ENCODE peak calls at places on chromosome 14, in five cellular contexts. One of them, this sample, is unnamed.

GRCh38 chr14:43056106-43056505 is 1449.4 kb downstream of the LRFN5 start:
- DNase-seq in GM10248: no peak
- DNase-seq in pancreas: no peak
- DNase-seq in dorsolateral prefrontal cortex: no peak
- DNase-seq in astrocyte of the spinal cord: no peak
- DNase-seq in this sample: no peak

GRCh38 chr14:88599761-88600439 is 37.1 kb downstream of the ZC3H14 start:
- DNase-seq in astrocyte of the spinal cord: no peak
- DNase-seq in dorsolateral prefrontal cortex: no peak
- DNase-seq in pancreas: no peak
- DNase-seq in GM10248: peak
- DNase-seq in this sample: no peak

GRCh38 chr14:99670361-99671229 is 13.5 kb upstream of the CYP46A1 start:
- DNase-seq in dorsolateral prefrontal cortex: no peak
- DNase-seq in GM10248: no peak
- DNase-seq in astrocyte of the spinal cord: no peak
- DNase-seq in pancreas: no peak
- DNase-seq in this sample: no peak

GRCh38 chr14:72884386-72884785 is 9.5 kb downstream of the DPF3 start:
- DNase-seq in dorsolateral prefrontal cortex: no peak
- DNase-seq in GM10248: no peak
- DNase-seq in pancreas: no peak
- DNase-seq in astrocyte of the spinal cord: no peak
- DNase-seq in this sample: no peak

GRCh38 chr14:82642425-82642824 is 1108.8 kb upstream of the SEL1L start:
- DNase-seq in pancreas: peak
- DNase-seq in astrocyte of the spinal cord: peak
- DNase-seq in dorsolateral prefrontal cortex: no peak
- DNase-seq in GM10248: peak
- DNase-seq in this sample: peak

GRCh38 chr14:100336618-100337530 is 13.7 kb downstream of the SLC25A47 start:
- DNase-seq in astrocyte of the spinal cord: no peak
- DNase-seq in dorsolateral prefrontal cortex: peak
- DNase-seq in pancreas: no peak
- DNase-seq in GM10248: peak
- DNase-seq in this sample: no peak

GRCh38 chr14:77032854-77033621 is 4.5 kb upstream of the IRF2BPL start:
- DNase-seq in astrocyte of the spinal cord: peak
- DNase-seq in pancreas: peak
- DNase-seq in GM10248: peak
- DNase-seq in dorsolateral prefrontal cortex: peak
- DNase-seq in this sample: peak

GRCh38 chr14:32559048-32559447 is 229.9 kb downstream of the AKAP6 start:
- DNase-seq in dorsolateral prefrontal cortex: no peak
- DNase-seq in astrocyte of the spinal cord: peak
- DNase-seq in pancreas: no peak
- DNase-seq in GM10248: no peak
- DNase-seq in this sample: no peak

GRCh38 chr14:100728962-100729361 is 2.3 kb downstream of the DLK1 start:
- DNase-seq in dorsolateral prefrontal cortex: no peak
- DNase-seq in astrocyte of the spinal cord: no peak
- DNase-seq in pancreas: no peak
- DNase-seq in GM10248: no peak
- DNase-seq in this sample: no peak

GRCh38 chr14:90599748-90600507 is 203.1 kb downstream of the CALM1 start:
- DNase-seq in dorsolateral prefrontal cortex: no peak
- DNase-seq in astrocyte of the spinal cord: peak
- DNase-seq in pancreas: no peak
- DNase-seq in GM10248: no peak
- DNase-seq in this sample: no peak

GRCh38 chr14:94041551-94042346 is 15.6 kb downstream of the OTUB2 start:
- DNase-seq in pancreas: no peak
- DNase-seq in astrocyte of the spinal cord: peak
- DNase-seq in GM10248: no peak
- DNase-seq in dorsolateral prefrontal cortex: no peak
- DNase-seq in this sample: no peak

GRCh38 chr14:72907886-72908285 is 14.0 kb upstream of the DPF3 start:
- DNase-seq in dorsolateral prefrontal cortex: no peak
- DNase-seq in GM10248: no peak
- DNase-seq in pancreas: no peak
- DNase-seq in astrocyte of the spinal cord: peak
- DNase-seq in this sample: no peak

GRCh38 chr14:102164964-102165363 is 25.3 kb downstream of the WDR20 start:
- DNase-seq in GM10248: no peak
- DNase-seq in pancreas: no peak
- DNase-seq in dorsolateral prefrontal cortex: no peak
- DNase-seq in astrocyte of the spinal cord: no peak
- DNase-seq in this sample: no peak

GRCh38 chr14:104350463-104351185 is 212.2 kb downstream of the KIF26A start:
- DNase-seq in GM10248: no peak
- DNase-seq in pancreas: no peak
- DNase-seq in dorsolateral prefrontal cortex: peak
- DNase-seq in astrocyte of the spinal cord: peak
- DNase-seq in this sample: peak

GRCh38 chr14:44699391-44699790 is 192.3 kb upstream of the FSCB start:
- DNase-seq in dorsolateral prefrontal cortex: no peak
- DNase-seq in astrocyte of the spinal cord: no peak
- DNase-seq in pancreas: no peak
- DNase-seq in GM10248: no peak
- DNase-seq in this sample: no peak

GRCh38 chr14:49999216-49999761 is 106.4 kb downstream of the ARF6 start:
- DNase-seq in dorsolateral prefrontal cortex: no peak
- DNase-seq in astrocyte of the spinal cord: peak
- DNase-seq in GM10248: peak
- DNase-seq in pancreas: peak
- DNase-seq in this sample: peak

GRCh38 chr14:66701813-66702212 is 193.9 kb downstream of the GPHN start:
- DNase-seq in pancreas: no peak
- DNase-seq in dorsolateral prefrontal cortex: no peak
- DNase-seq in GM10248: no peak
- DNase-seq in astrocyte of the spinal cord: no peak
- DNase-seq in this sample: no peak

GRCh38 chr14:81345781-81346180 is 54.3 kb downstream of the STON2 start:
- DNase-seq in dorsolateral prefrontal cortex: no peak
- DNase-seq in pancreas: no peak
- DNase-seq in astrocyte of the spinal cord: no peak
- DNase-seq in GM10248: no peak
- DNase-seq in this sample: no peak

GRCh38 chr14:66401447-66402095 is 84.6 kb upstream of the CCDC196 start:
- DNase-seq in pancreas: peak
- DNase-seq in GM10248: no peak
- DNase-seq in astrocyte of the spinal cord: peak
- DNase-seq in dorsolateral prefrontal cortex: no peak
- DNase-seq in this sample: no peak

GRCh38 chr14:89378119-89378518 is 38.9 kb downstream of the FOXN3 start:
- DNase-seq in pancreas: no peak
- DNase-seq in dorsolateral prefrontal cortex: no peak
- DNase-seq in GM10248: peak
- DNase-seq in astrocyte of the spinal cord: peak
- DNase-seq in this sample: no peak

GRCh38 chr14:35113308-35113950 is 8.4 kb downstream of the PPP2R3C start:
- DNase-seq in GM10248: no peak
- DNase-seq in dorsolateral prefrontal cortex: no peak
- DNase-seq in astrocyte of the spinal cord: no peak
- DNase-seq in pancreas: no peak
- DNase-seq in this sample: no peak

GRCh38 chr14:98249057-98249456 is 1022.9 kb downstream of the BCL11B start:
- DNase-seq in dorsolateral prefrontal cortex: no peak
- DNase-seq in astrocyte of the spinal cord: no peak
- DNase-seq in pancreas: no peak
- DNase-seq in GM10248: no peak
- DNase-seq in this sample: no peak

GRCh38 chr14:98252819-98253218 is 1019.2 kb downstream of the BCL11B start:
- DNase-seq in astrocyte of the spinal cord: no peak
- DNase-seq in dorsolateral prefrontal cortex: no peak
- DNase-seq in pancreas: no peak
- DNase-seq in GM10248: no peak
- DNase-seq in this sample: peak

GRCh38 chr14:98244966-98245569 is 1026.9 kb downstream of the BCL11B start:
- DNase-seq in GM10248: no peak
- DNase-seq in dorsolateral prefrontal cortex: no peak
- DNase-seq in pancreas: no peak
- DNase-seq in astrocyte of the spinal cord: no peak
- DNase-seq in this sample: no peak

GRCh38 chr14:98244162-98244948 is 1027.6 kb downstream of the BCL11B start:
- DNase-seq in dorsolateral prefrontal cortex: no peak
- DNase-seq in GM10248: no peak
- DNase-seq in pancreas: no peak
- DNase-seq in astrocyte of the spinal cord: no peak
- DNase-seq in this sample: no peak

DNA sequence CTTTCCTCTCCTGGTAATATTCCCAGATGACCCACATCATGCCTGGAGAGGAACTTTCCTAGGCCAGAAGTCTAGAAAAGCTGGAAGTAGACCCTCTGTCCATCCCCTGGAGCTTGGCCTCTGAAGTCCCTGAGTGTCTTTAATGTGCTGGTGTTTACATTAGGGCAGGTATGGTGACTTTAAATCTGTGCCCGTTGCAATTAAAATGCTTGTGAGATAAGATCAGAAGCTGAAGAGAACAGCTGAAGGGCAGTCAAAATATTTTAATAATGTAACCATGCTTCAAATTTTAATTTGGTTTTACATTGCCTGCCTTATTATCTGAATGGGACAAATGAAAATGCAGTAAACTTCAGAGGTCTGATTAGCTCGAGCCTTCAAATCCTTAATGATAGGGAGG is 1022.5 kb downstream of the BCL11B start:
- DNase-seq in astrocyte of the spinal cord: no peak
- DNase-seq in GM10248: no peak
- DNase-seq in dorsolateral prefrontal cortex: no peak
- DNase-seq in pancreas: no peak
- DNase-seq in this sample: no peak
- TF ChIP-seq CTCF in astrocyte of the spinal cord: no peak
- TF ChIP-seq CTCF in GM10248: no peak
- TF ChIP-seq CTCF in dorsolateral prefrontal cortex: no peak
- TF ChIP-seq CTCF in pancreas: no peak
- TF ChIP-seq CTCF in this sample: no peak

DNA sequence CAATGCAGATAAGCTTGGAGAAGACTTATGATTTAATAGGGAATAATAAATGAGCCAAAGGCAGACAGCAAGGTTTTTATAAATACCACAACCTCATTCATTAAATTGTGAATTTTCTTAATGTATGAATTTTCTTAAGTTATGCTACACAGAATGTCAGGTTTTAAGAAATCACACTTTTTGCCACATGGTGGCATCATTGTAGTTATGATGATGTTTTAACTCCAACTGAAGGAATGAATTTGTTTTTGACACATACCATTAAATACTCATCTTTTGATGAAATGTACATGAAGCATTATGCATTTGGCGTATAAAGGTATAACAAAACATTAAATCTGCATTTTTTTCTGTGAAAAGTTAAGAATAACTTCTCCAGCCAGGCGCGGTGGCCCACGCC is 524.1 kb upstream of the FBXO33 start:
- DNase-seq in pancreas: no peak
- DNase-seq in GM10248: no peak
- DNase-seq in dorsolateral prefrontal cortex: no peak
- DNase-seq in astrocyte of the spinal cord: no peak
- DNase-seq in this sample: no peak
- TF ChIP-seq CTCF in pancreas: no peak
- TF ChIP-seq CTCF in GM10248: no peak
- TF ChIP-seq CTCF in dorsolateral prefrontal cortex: no peak
- TF ChIP-seq CTCF in astrocyte of the spinal cord: no peak
- TF ChIP-seq CTCF in this sample: no peak

DNA sequence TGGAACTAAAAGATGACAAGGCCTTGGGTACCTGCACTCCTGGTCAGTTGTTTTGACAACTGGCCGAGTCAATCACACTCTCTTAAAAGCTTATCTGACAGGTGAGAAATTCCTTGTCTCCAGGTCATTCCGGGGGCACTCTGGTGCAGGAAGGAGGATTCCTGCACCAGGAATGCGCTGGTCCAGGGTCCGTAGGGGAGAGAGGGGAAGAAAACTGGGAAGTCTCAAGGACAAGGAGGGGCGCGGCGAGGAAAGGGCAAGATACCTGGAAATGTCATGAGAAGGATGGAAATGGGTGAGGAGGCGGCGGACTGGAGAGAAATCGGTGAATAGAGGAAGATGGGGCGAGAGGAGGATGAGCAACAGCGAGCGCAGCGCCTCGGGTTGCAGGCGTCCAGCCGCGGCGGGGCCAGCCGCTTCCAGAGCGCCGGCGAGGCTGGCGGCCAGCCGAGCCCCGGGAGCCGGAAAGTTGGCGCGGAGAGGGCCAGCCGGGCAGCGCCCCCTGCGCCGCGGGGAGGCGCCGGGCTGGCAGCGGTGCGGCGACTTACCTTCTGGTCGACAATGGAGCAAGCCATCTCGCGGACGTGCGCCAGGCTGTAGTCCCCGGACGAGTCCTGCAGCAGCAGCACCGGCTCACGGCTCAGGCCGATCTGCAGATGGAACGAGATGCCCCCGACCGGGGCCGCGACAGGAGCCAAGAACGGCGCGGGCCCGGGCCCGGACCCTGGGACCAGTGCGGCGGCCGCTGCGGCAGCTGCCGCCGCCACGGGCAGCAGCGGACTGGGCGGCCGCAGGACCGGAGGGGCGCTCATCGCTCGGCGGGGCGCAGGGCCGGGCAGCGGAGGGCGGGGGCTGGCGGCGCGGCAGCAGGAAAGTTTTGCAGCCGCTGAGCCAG is 699 bp downstream of the PRKD1 start:
- DNase-seq in pancreas: peak
- DNase-seq in astrocyte of the spinal cord: peak
- DNase-seq in dorsolateral prefrontal cortex: peak
- DNase-seq in GM10248: peak
- DNase-seq in this sample: peak
- TF ChIP-seq CTCF in pancreas: no peak
- TF ChIP-seq CTCF in astrocyte of the spinal cord: no peak
- TF ChIP-seq CTCF in dorsolateral prefrontal cortex: no peak
- TF ChIP-seq CTCF in GM10248: peak
- TF ChIP-seq CTCF in this sample: no peak

GRCh38 chr14:92631098-92631497 is 117.3 kb downstream of the LGMN start:
- DNase-seq in GM10248: no peak
- DNase-seq in dorsolateral prefrontal cortex: no peak
- DNase-seq in astrocyte of the spinal cord: no peak
- DNase-seq in pancreas: no peak
- DNase-seq in this sample: no peak

GRCh38 chr14:92632546-92633273 is 115.7 kb downstream of the LGMN start:
- DNase-seq in GM10248: no peak
- DNase-seq in pancreas: no peak
- DNase-seq in dorsolateral prefrontal cortex: no peak
- DNase-seq in astrocyte of the spinal cord: no peak
- DNase-seq in this sample: no peak

GRCh38 chr14:92633724-92634123 is 114.7 kb downstream of the LGMN start:
- DNase-seq in pancreas: no peak
- DNase-seq in dorsolateral prefrontal cortex: no peak
- DNase-seq in GM10248: no peak
- DNase-seq in astrocyte of the spinal cord: peak
- DNase-seq in this sample: no peak

GRCh38 chr14:92635031-92635430 is 113.4 kb downstream of the LGMN start:
- DNase-seq in pancreas: no peak
- DNase-seq in astrocyte of the spinal cord: no peak
- DNase-seq in dorsolateral prefrontal cortex: no peak
- DNase-seq in GM10248: no peak
- DNase-seq in this sample: no peak

DNA sequence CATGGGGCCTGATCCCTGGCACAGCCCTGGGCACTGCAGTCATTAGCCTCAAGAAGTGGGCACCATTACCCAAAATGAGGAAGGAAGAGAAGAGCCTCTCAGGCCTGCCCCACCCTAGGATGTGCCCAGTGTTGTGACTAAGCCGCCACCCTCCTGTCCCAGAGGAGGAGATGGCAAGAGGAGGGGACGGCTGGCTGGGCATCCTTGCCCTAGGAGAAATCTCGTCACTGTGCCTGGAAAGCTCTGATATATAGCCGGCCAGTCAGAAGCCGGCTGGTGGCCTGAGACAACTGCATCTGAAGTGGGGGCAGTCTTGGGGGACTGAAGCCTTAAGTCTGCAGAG is 115.2 kb downstream of the LGMN start:
- DNase-seq in pancreas: no peak
- DNase-seq in GM10248: no peak
- DNase-seq in dorsolateral prefrontal cortex: no peak
- DNase-seq in astrocyte of the spinal cord: no peak
- DNase-seq in this sample: no peak
- TF ChIP-seq CTCF in pancreas: no peak
- TF ChIP-seq CTCF in GM10248: no peak
- TF ChIP-seq CTCF in dorsolateral prefrontal cortex: no peak
- TF ChIP-seq CTCF in astrocyte of the spinal cord: no peak
- TF ChIP-seq CTCF in this sample: no peak

This sample was measured in mucosa of descending colon.